ENCODE peak calls at places on chromosomes 16 and 17, in eight cellular contexts. One of them, this sample, is unnamed.

GRCh38 chr16:50591800-50592771 is 43.9 kb downstream of the NKD1 start:
- DNase-seq in NCI-H1417: no peak
- DNase-seq in T-helper 17 cell: no peak
- DNase-seq in NCI-H1694 treated with DMSO at 0.1 percent for 48 hours: no peak
- DNase-seq in NCI-H2171 treated with DMSO at 0.1 percent for 48 hours: no peak
- DNase-seq in germinal center: no peak
- DNase-seq in effector CD8-positive, alpha-beta T cell: no peak
- DNase-seq in HS-5: no peak
- DNase-seq in this sample: no peak

GRCh38 chr17:17846645-17847044 is 9.9 kb upstream of the SREBF1 start:
- DNase-seq in NCI-H1417: no peak
- DNase-seq in T-helper 17 cell: no peak
- DNase-seq in NCI-H1694 treated with DMSO at 0.1 percent for 48 hours: no peak
- DNase-seq in NCI-H2171 treated with DMSO at 0.1 percent for 48 hours: peak; percentile 22
- DNase-seq in germinal center: no peak
- DNase-seq in effector CD8-positive, alpha-beta T cell: no peak
- DNase-seq in HS-5: no peak
- DNase-seq in this sample: no peak

GRCh38 chr17:74972107-74972972 is at the start of gene HID1:
- DNase-seq in NCI-H1417: peak; percentile 83
- DNase-seq in T-helper 17 cell: peak; percentile 65
- DNase-seq in NCI-H1694 treated with DMSO at 0.1 percent for 48 hours: no peak
- DNase-seq in NCI-H2171 treated with DMSO at 0.1 percent for 48 hours: peak; percentile 64
- DNase-seq in germinal center: peak; percentile 88
- DNase-seq in effector CD8-positive, alpha-beta T cell: peak; percentile 77
- DNase-seq in HS-5: no peak
- DNase-seq in this sample: peak; percentile 85

GRCh38 chr17:74307984-74308773 is 17.8 kb upstream of the KIF19 start:
- DNase-seq in NCI-H1417: no peak
- DNase-seq in T-helper 17 cell: no peak
- DNase-seq in NCI-H1694 treated with DMSO at 0.1 percent for 48 hours: no peak
- DNase-seq in NCI-H2171 treated with DMSO at 0.1 percent for 48 hours: no peak
- DNase-seq in germinal center: no peak
- DNase-seq in effector CD8-positive, alpha-beta T cell: no peak
- DNase-seq in HS-5: no peak
- DNase-seq in this sample: no peak

GRCh38 chr16:70467608-70468007 is 13.2 kb downstream of the FCSK start:
- DNase-seq in NCI-H1417: no peak
- DNase-seq in T-helper 17 cell: no peak
- DNase-seq in NCI-H1694 treated with DMSO at 0.1 percent for 48 hours: no peak
- DNase-seq in NCI-H2171 treated with DMSO at 0.1 percent for 48 hours: no peak
- DNase-seq in germinal center: no peak
- DNase-seq in effector CD8-positive, alpha-beta T cell: no peak
- DNase-seq in HS-5: no peak
- DNase-seq in this sample: no peak

GRCh38 chr16:24208710-24209109 is 47.4 kb upstream of the CACNG3 start:
- DNase-seq in NCI-H1417: no peak
- DNase-seq in T-helper 17 cell: no peak
- DNase-seq in NCI-H1694 treated with DMSO at 0.1 percent for 48 hours: no peak
- DNase-seq in NCI-H2171 treated with DMSO at 0.1 percent for 48 hours: no peak
- DNase-seq in germinal center: no peak
- DNase-seq in effector CD8-positive, alpha-beta T cell: no peak
- DNase-seq in HS-5: no peak
- DNase-seq in this sample: no peak

GRCh38 chr17:933168-934083 is 46.1 kb downstream of the NXN start:
- DNase-seq in NCI-H1417: no peak
- DNase-seq in T-helper 17 cell: no peak
- DNase-seq in NCI-H1694 treated with DMSO at 0.1 percent for 48 hours: no peak
- DNase-seq in NCI-H2171 treated with DMSO at 0.1 percent for 48 hours: no peak
- DNase-seq in germinal center: no peak
- DNase-seq in effector CD8-positive, alpha-beta T cell: no peak
- DNase-seq in HS-5: peak; percentile 76
- DNase-seq in this sample: no peak

GRCh38 chr16:30185683-30186421 is 2.5 kb downstream of the CORO1A start:
- DNase-seq in NCI-H1417: no peak
- DNase-seq in T-helper 17 cell: peak; percentile 61
- DNase-seq in NCI-H1694 treated with DMSO at 0.1 percent for 48 hours: no peak
- DNase-seq in NCI-H2171 treated with DMSO at 0.1 percent for 48 hours: no peak
- DNase-seq in germinal center: peak; percentile 86
- DNase-seq in effector CD8-positive, alpha-beta T cell: peak; percentile 56
- DNase-seq in HS-5: no peak
- DNase-seq in this sample: peak; percentile 67

GRCh38 chr16:82653550-82654511 is 27.1 kb downstream of the CDH13 start:
- DNase-seq in NCI-H1417: no peak
- DNase-seq in T-helper 17 cell: peak; percentile 33
- DNase-seq in NCI-H1694 treated with DMSO at 0.1 percent for 48 hours: no peak
- DNase-seq in NCI-H2171 treated with DMSO at 0.1 percent for 48 hours: no peak
- DNase-seq in germinal center: no peak
- DNase-seq in effector CD8-positive, alpha-beta T cell: no peak
- DNase-seq in HS-5: peak; percentile 79
- DNase-seq in this sample: peak; percentile 26

GRCh38 chr17:47844814-47845453 is 3.9 kb upstream of the SCRN2 start:
- DNase-seq in NCI-H1417: no peak
- DNase-seq in T-helper 17 cell: no peak
- DNase-seq in NCI-H1694 treated with DMSO at 0.1 percent for 48 hours: no peak
- DNase-seq in NCI-H2171 treated with DMSO at 0.1 percent for 48 hours: no peak
- DNase-seq in germinal center: no peak
- DNase-seq in effector CD8-positive, alpha-beta T cell: no peak
- DNase-seq in HS-5: no peak
- DNase-seq in this sample: no peak

GRCh38 chr17:64055183-64056142 is 35.0 kb upstream of the ICAM2 start:
- DNase-seq in NCI-H1417: no peak
- DNase-seq in T-helper 17 cell: no peak
- DNase-seq in NCI-H1694 treated with DMSO at 0.1 percent for 48 hours: no peak
- DNase-seq in NCI-H2171 treated with DMSO at 0.1 percent for 48 hours: no peak
- DNase-seq in germinal center: no peak
- DNase-seq in effector CD8-positive, alpha-beta T cell: no peak
- DNase-seq in HS-5: no peak
- DNase-seq in this sample: no peak

GRCh38 chr16:57637424-57637823 is 9.0 kb downstream of the ADGRG1 start:
- DNase-seq in NCI-H1417: no peak
- DNase-seq in T-helper 17 cell: no peak
- DNase-seq in NCI-H1694 treated with DMSO at 0.1 percent for 48 hours: no peak
- DNase-seq in NCI-H2171 treated with DMSO at 0.1 percent for 48 hours: no peak
- DNase-seq in germinal center: no peak
- DNase-seq in effector CD8-positive, alpha-beta T cell: no peak
- DNase-seq in HS-5: no peak
- DNase-seq in this sample: no peak

GRCh38 chr16:23516366-23517137 is 6.3 kb upstream of the GGA2 start:
- DNase-seq in NCI-H1417: no peak
- DNase-seq in T-helper 17 cell: no peak
- DNase-seq in NCI-H1694 treated with DMSO at 0.1 percent for 48 hours: no peak
- DNase-seq in NCI-H2171 treated with DMSO at 0.1 percent for 48 hours: no peak
- DNase-seq in germinal center: peak; percentile 87
- DNase-seq in effector CD8-positive, alpha-beta T cell: no peak
- DNase-seq in HS-5: no peak
- DNase-seq in this sample: no peak

GRCh38 chr17:82120148-82120547 is 22.1 kb upstream of the FASN start:
- DNase-seq in NCI-H1417: no peak
- DNase-seq in T-helper 17 cell: no peak
- DNase-seq in NCI-H1694 treated with DMSO at 0.1 percent for 48 hours: no peak
- DNase-seq in NCI-H2171 treated with DMSO at 0.1 percent for 48 hours: no peak
- DNase-seq in germinal center: no peak
- DNase-seq in effector CD8-positive, alpha-beta T cell: no peak
- DNase-seq in HS-5: no peak
- DNase-seq in this sample: no peak

GRCh38 chr17:26818736-26819135 is 475.2 kb upstream of the WSB1 start:
- DNase-seq in NCI-H1417: no peak
- DNase-seq in T-helper 17 cell: no peak
- DNase-seq in NCI-H1694 treated with DMSO at 0.1 percent for 48 hours: no peak
- DNase-seq in NCI-H2171 treated with DMSO at 0.1 percent for 48 hours: no peak
- DNase-seq in germinal center: no peak
- DNase-seq in effector CD8-positive, alpha-beta T cell: no peak
- DNase-seq in HS-5: no peak
- DNase-seq in this sample: no peak

GRCh38 chr16:57061084-57061905 is 31.1 kb upstream of the CPNE2 start:
- DNase-seq in NCI-H1417: peak; percentile 42
- DNase-seq in T-helper 17 cell: no peak
- DNase-seq in NCI-H1694 treated with DMSO at 0.1 percent for 48 hours: no peak
- DNase-seq in NCI-H2171 treated with DMSO at 0.1 percent for 48 hours: no peak
- DNase-seq in germinal center: no peak
- DNase-seq in effector CD8-positive, alpha-beta T cell: no peak
- DNase-seq in HS-5: peak; percentile 48
- DNase-seq in this sample: no peak

GRCh38 chr17:59121901-59122480 is 15.3 kb upstream of the TRIM37 start:
- DNase-seq in NCI-H1417: no peak
- DNase-seq in T-helper 17 cell: no peak
- DNase-seq in NCI-H1694 treated with DMSO at 0.1 percent for 48 hours: no peak
- DNase-seq in NCI-H2171 treated with DMSO at 0.1 percent for 48 hours: no peak
- DNase-seq in germinal center: no peak
- DNase-seq in effector CD8-positive, alpha-beta T cell: no peak
- DNase-seq in HS-5: no peak
- DNase-seq in this sample: no peak

GRCh38 chr16:67782567-67783352 is 23.6 kb downstream of the RANBP10 start:
- DNase-seq in NCI-H1417: peak; percentile 32
- DNase-seq in T-helper 17 cell: no peak
- DNase-seq in NCI-H1694 treated with DMSO at 0.1 percent for 48 hours: no peak
- DNase-seq in NCI-H2171 treated with DMSO at 0.1 percent for 48 hours: no peak
- DNase-seq in germinal center: no peak
- DNase-seq in effector CD8-positive, alpha-beta T cell: no peak
- DNase-seq in HS-5: no peak
- DNase-seq in this sample: no peak

GRCh38 chr17:33052856-33053255 is 61.2 kb downstream of the SPACA3 start:
- DNase-seq in NCI-H1417: no peak
- DNase-seq in T-helper 17 cell: no peak
- DNase-seq in NCI-H1694 treated with DMSO at 0.1 percent for 48 hours: no peak
- DNase-seq in NCI-H2171 treated with DMSO at 0.1 percent for 48 hours: no peak
- DNase-seq in germinal center: no peak
- DNase-seq in effector CD8-positive, alpha-beta T cell: no peak
- DNase-seq in HS-5: no peak
- DNase-seq in this sample: no peak

GRCh38 chr17:19996086-19996485 is 13.1 kb upstream of the SPECC1 start:
- DNase-seq in NCI-H1417: no peak
- DNase-seq in T-helper 17 cell: no peak
- DNase-seq in NCI-H1694 treated with DMSO at 0.1 percent for 48 hours: no peak
- DNase-seq in NCI-H2171 treated with DMSO at 0.1 percent for 48 hours: no peak
- DNase-seq in germinal center: no peak
- DNase-seq in effector CD8-positive, alpha-beta T cell: no peak
- DNase-seq in HS-5: no peak
- DNase-seq in this sample: no peak

GRCh38 chr17:50939542-50939794 is 73.3 kb upstream of the TOB1 start:
- DNase-seq in NCI-H1417: no peak
- DNase-seq in T-helper 17 cell: no peak
- DNase-seq in NCI-H1694 treated with DMSO at 0.1 percent for 48 hours: no peak
- DNase-seq in NCI-H2171 treated with DMSO at 0.1 percent for 48 hours: no peak
- DNase-seq in germinal center: no peak
- DNase-seq in effector CD8-positive, alpha-beta T cell: no peak
- DNase-seq in HS-5: no peak
- DNase-seq in this sample: no peak

GRCh38 chr16:27867122-27868110 is 196.1 kb downstream of the GSG1L start:
- DNase-seq in NCI-H1417: peak; percentile 9
- DNase-seq in T-helper 17 cell: no peak
- DNase-seq in NCI-H1694 treated with DMSO at 0.1 percent for 48 hours: no peak
- DNase-seq in NCI-H2171 treated with DMSO at 0.1 percent for 48 hours: peak; percentile 9
- DNase-seq in germinal center: peak; percentile 79
- DNase-seq in effector CD8-positive, alpha-beta T cell: no peak
- DNase-seq in HS-5: no peak
- DNase-seq in this sample: peak; percentile 23

GRCh38 chr16:61936522-61936921 is 99.7 kb downstream of the CDH8 start:
- DNase-seq in NCI-H1417: no peak
- DNase-seq in T-helper 17 cell: no peak
- DNase-seq in NCI-H1694 treated with DMSO at 0.1 percent for 48 hours: no peak
- DNase-seq in NCI-H2171 treated with DMSO at 0.1 percent for 48 hours: no peak
- DNase-seq in germinal center: no peak
- DNase-seq in effector CD8-positive, alpha-beta T cell: no peak
- DNase-seq in HS-5: no peak
- DNase-seq in this sample: no peak

GRCh38 chr17:64627797-64628196 is 34.3 kb downstream of the SMURF2 start:
- DNase-seq in NCI-H1417: no peak
- DNase-seq in T-helper 17 cell: no peak
- DNase-seq in NCI-H1694 treated with DMSO at 0.1 percent for 48 hours: no peak
- DNase-seq in NCI-H2171 treated with DMSO at 0.1 percent for 48 hours: no peak
- DNase-seq in germinal center: no peak
- DNase-seq in effector CD8-positive, alpha-beta T cell: no peak
- DNase-seq in HS-5: no peak
- DNase-seq in this sample: no peak

GRCh38 chr17:2388705-2389099 is 12.2 kb downstream of the MNT start:
- DNase-seq in NCI-H1417: peak; percentile 50
- DNase-seq in T-helper 17 cell: no peak
- DNase-seq in NCI-H1694 treated with DMSO at 0.1 percent for 48 hours: no peak
- DNase-seq in NCI-H2171 treated with DMSO at 0.1 percent for 48 hours: no peak
- DNase-seq in germinal center: no peak
- DNase-seq in effector CD8-positive, alpha-beta T cell: no peak
- DNase-seq in HS-5: no peak
- DNase-seq in this sample: no peak

GRCh38 chr17:61366715-61367413 is 32.8 kb upstream of the TBX2 start:
- DNase-seq in NCI-H1417: peak; percentile 74
- DNase-seq in T-helper 17 cell: no peak
- DNase-seq in NCI-H1694 treated with DMSO at 0.1 percent for 48 hours: no peak
- DNase-seq in NCI-H2171 treated with DMSO at 0.1 percent for 48 hours: no peak
- DNase-seq in germinal center: no peak
- DNase-seq in effector CD8-positive, alpha-beta T cell: no peak
- DNase-seq in HS-5: no peak
- DNase-seq in this sample: no peak

GRCh38 chr17:37701424-37702020 is 43.3 kb downstream of the HNF1B start:
- DNase-seq in NCI-H1417: no peak
- DNase-seq in T-helper 17 cell: peak; percentile 27
- DNase-seq in NCI-H1694 treated with DMSO at 0.1 percent for 48 hours: no peak
- DNase-seq in NCI-H2171 treated with DMSO at 0.1 percent for 48 hours: no peak
- DNase-seq in germinal center: peak; percentile 66
- DNase-seq in effector CD8-positive, alpha-beta T cell: no peak
- DNase-seq in HS-5: no peak
- DNase-seq in this sample: peak; percentile 13

GRCh38 chr17:52136173-52136572 is 22.3 kb downstream of the CA10 start:
- DNase-seq in NCI-H1417: no peak
- DNase-seq in T-helper 17 cell: no peak
- DNase-seq in NCI-H1694 treated with DMSO at 0.1 percent for 48 hours: peak; percentile 91
- DNase-seq in NCI-H2171 treated with DMSO at 0.1 percent for 48 hours: no peak
- DNase-seq in germinal center: no peak
- DNase-seq in effector CD8-positive, alpha-beta T cell: no peak
- DNase-seq in HS-5: no peak
- DNase-seq in this sample: no peak

GRCh38 chr17:57210224-57210553 is 46.1 kb upstream of the MSI2 start:
- DNase-seq in NCI-H1417: no peak
- DNase-seq in T-helper 17 cell: no peak
- DNase-seq in NCI-H1694 treated with DMSO at 0.1 percent for 48 hours: no peak
- DNase-seq in NCI-H2171 treated with DMSO at 0.1 percent for 48 hours: no peak
- DNase-seq in germinal center: no peak
- DNase-seq in effector CD8-positive, alpha-beta T cell: no peak
- DNase-seq in HS-5: no peak
- DNase-seq in this sample: no peak